ENCODE peak calls at places on chromosomes 1 and 21, in ten cellular contexts. E is CD4-positive, CD25-positive, alpha-beta regulatory T cell; N is testis; D is activated CD8-positive, alpha-beta memory T cell treated with anti-CD3 and anti-CD28 coated beads for 4 hours; I is body of pancreas; J is stimulated activated CD4-positive, alpha-beta T cell treated with anti-CD3 and anti-CD28 coated beads, Interleukin-1b, Interleukin-23, amount 100 ng/mL, for 4 hours; B is bronchial epithelial cell; G is anterior cingulate cortex; Y is activated naive CD8-positive, alpha-beta T cell treated with anti-CD3 and anti-CD28 coated beads for 36 hours; V is AG04450. S is an unnamed sample.

GRCh38 chr21:46018615-46019014 is 37.0 kb downstream of the COL6A1 start:
- DNase-seq in E (no peak), N (no peak), D (no peak), I (no peak), J (no peak), B (no peak), G (no peak), Y (no peak), V (no peak), S (no peak)

GRCh38 chr1:112440574-112440973 is 44.6 kb downstream of the CTTNBP2NL start:
- DNase-seq in E (no peak), N (no peak), D (no peak), I (no peak), J (no peak), B (no peak), G (no peak), Y (no peak), V (no peak), S (no peak)

GRCh38 chr21:25636727-25637126 is 2.3 kb upstream of the JAM2 start:
- DNase-seq in E (peak; percentile 4), N (no peak), D (no peak), I (no peak), J (no peak), B (peak; percentile 46), G (no peak), Y (no peak), V (no peak), S (no peak)

GRCh38 chr1:162753998-162754585 is 36.4 kb upstream of the HSD17B7 start:
- DNase-seq in E (no peak), N (no peak), D (no peak), I (no peak), J (no peak), B (peak; percentile 12), G (no peak), Y (no peak), V (no peak), S (no peak)

GRCh38 chr21:41684381-41685245 is 82.2 kb downstream of the RIPK4 start:
- DNase-seq in E (no peak), N (no peak), D (no peak), I (peak; percentile 72), J (no peak), B (peak; percentile 80), G (no peak), Y (no peak), V (peak; percentile 13), S (peak; percentile 45)

GRCh38 chr1:214224605-214225354 is 56.2 kb upstream of the SMYD2 start:
- DNase-seq in E (no peak), N (peak; percentile 36), D (no peak), I (no peak), J (no peak), B (peak; percentile 18), G (no peak), Y (no peak), V (no peak), S (no peak)

GRCh38 chr1:243883551-243883950 is 33.5 kb upstream of the AKT3 start:
- DNase-seq in E (no peak), N (no peak), D (no peak), I (no peak), J (no peak), B (no peak), G (no peak), Y (no peak), V (peak; percentile 26), S (no peak)

GRCh38 chr1:89723863-89724262 is 90.9 kb downstream of the LRRC8C start:
- DNase-seq in E (no peak), N (no peak), D (no peak), I (peak; percentile 34), J (no peak), B (peak; percentile 25), G (peak; percentile 12), Y (no peak), V (no peak), S (no peak)

GRCh38 chr1:99181892-99182291 is 82.4 kb upstream of the PLPPR4 start:
- DNase-seq in E (no peak), N (no peak), D (no peak), I (no peak), J (no peak), B (no peak), G (no peak), Y (no peak), V (no peak), S (no peak)

GRCh38 chr1:36100376-36100775 is 11.7 kb downstream of the ADPRS start:
- DNase-seq in E (no peak), N (no peak), D (no peak), I (no peak), J (no peak), B (no peak), G (no peak), Y (no peak), V (no peak), S (no peak)

GRCh38 chr1:75097686-75098085 is 36.5 kb upstream of the LHX8 start:
- DNase-seq in E (no peak), N (no peak), D (no peak), I (peak; percentile 12), J (no peak), B (peak; percentile 13), G (no peak), Y (no peak), V (no peak), S (no peak)

GRCh38 chr1:54122131-54122751 is 30.6 kb downstream of the CDCP2 start:
- DNase-seq in E (no peak), N (peak; percentile 27), D (no peak), I (no peak), J (no peak), B (no peak), G (no peak), Y (no peak), V (no peak), S (no peak)

GRCh38 chr1:175591083-175591743 is 152.2 kb downstream of the TNR start:
- DNase-seq in E (no peak), N (peak; percentile 32), D (no peak), I (peak; percentile 9), J (no peak), B (no peak), G (no peak), Y (no peak), V (no peak), S (no peak)

GRCh38 chr21:32392880-32393676 is at the start of gene URB1:
- DNase-seq in E (peak; percentile 92), N (peak; percentile 95), D (peak; percentile 87), I (peak; percentile 92), J (peak; percentile 97), B (peak; percentile 55), G (peak; percentile 91), Y (peak; percentile 98), V (peak; percentile 32), S (peak; percentile 96)

GRCh38 chr1:172135076-172135672 is 285.3 kb upstream of the C1orf105 start:
- DNase-seq in E (peak; percentile 53), N (no peak), D (no peak), I (no peak), J (no peak), B (no peak), G (no peak), Y (no peak), V (no peak), S (peak; percentile 42)

GRCh38 chr1:22654692-22655091 is 1.7 kb downstream of the C1QB start:
- DNase-seq in E (no peak), N (no peak), D (no peak), I (no peak), J (no peak), B (no peak), G (no peak), Y (no peak), V (no peak), S (no peak)

GRCh38 chr1:31524196-31524967 is 51.9 kb upstream of the TINAGL1 start:
- DNase-seq in E (no peak), N (peak; percentile 17), D (no peak), I (peak; percentile 50), J (no peak), B (no peak), G (no peak), Y (no peak), V (no peak), S (no peak)

GRCh38 chr1:116945421-116945820 is 35.7 kb downstream of the PTGFRN start:
- DNase-seq in E (no peak), N (no peak), D (no peak), I (no peak), J (no peak), B (no peak), G (no peak), Y (no peak), V (no peak), S (no peak)

S was measured in Peyer's patch.